ENCODE peak calls at places on chromosomes 3 and 15, in nine cellular contexts. B is CD4-positive, alpha-beta memory T cell; E is brain microvascular endothelial cell; N is neural progenitor cell; S is hepatocyte; V is gastrocnemius medialis; Y is uterus; C is RWPE1; X is testis. A is an unnamed sample.

GRCh38 chr3:181176610-181177009 is 187.1 kb upstream of the DNAJC19 start:
- DNase-seq in B (peak; percentile 11), E (peak; percentile 52), N (peak; percentile 52), S (peak; percentile 77), V (peak; percentile 13), Y (no peak), C (peak; percentile 26), X (peak; percentile 77), A (peak; percentile 60)

GRCh38 chr15:40603935-40604334 is 9.9 kb downstream of the KNL1 start:
- DNase-seq in B (no peak), E (no peak), N (no peak), S (no peak), V (no peak), Y (no peak), C (no peak), X (no peak), A (no peak)

GRCh38 chr3:149603126-149604074 is 54.4 kb downstream of the WWTR1 start:
- DNase-seq in B (no peak), E (peak; percentile 75), N (no peak), S (no peak), V (no peak), Y (no peak), C (peak; percentile 70), X (no peak), A (no peak)

GRCh38 chr3:81105761-81106160 is 655.7 kb downstream of the GBE1 start:
- DNase-seq in B (no peak), E (no peak), N (no peak), S (no peak), V (no peak), Y (no peak), C (no peak), X (no peak), A (no peak)

GRCh38 chr3:167785790-167786189 is 50.3 kb downstream of the SERPINI1 start:
- DNase-seq in B (no peak), E (no peak), N (no peak), S (no peak), V (no peak), Y (no peak), C (no peak), X (no peak), A (no peak)

GRCh38 chr3:83034806-83035703 is 1273.6 kb upstream of the GBE1 start:
- DNase-seq in B (no peak), E (no peak), N (no peak), S (no peak), V (no peak), Y (no peak), C (no peak), X (no peak), A (peak; percentile 21)

GRCh38 chr3:39142067-39142466 is 11.3 kb downstream of the CSRNP1 start:
- DNase-seq in B (no peak), E (no peak), N (no peak), S (no peak), V (no peak), Y (no peak), C (no peak), X (no peak), A (peak; percentile 38)

GRCh38 chr15:88746451-88746850 is 56.8 kb upstream of the ACAN start:
- DNase-seq in B (no peak), E (no peak), N (no peak), S (no peak), V (no peak), Y (no peak), C (no peak), X (no peak), A (no peak)

GRCh38 chr15:91855241-91855640 is 1.7 kb downstream of the SLCO3A1 start:
- DNase-seq in B (no peak), E (no peak), N (no peak), S (no peak), V (no peak), Y (no peak), C (no peak), X (no peak), A (no peak)

GRCh38 chr15:57526615-57527014 is 65.1 kb upstream of the MYZAP start:
- DNase-seq in B (no peak), E (no peak), N (no peak), S (no peak), V (no peak), Y (no peak), C (no peak), X (no peak), A (no peak)

GRCh38 chr3:147099076-147099475 is 307.3 kb downstream of the ZIC4 start:
- DNase-seq in B (no peak), E (no peak), N (no peak), S (no peak), V (no peak), Y (no peak), C (no peak), X (no peak), A (no peak)

GRCh38 chr3:139328356-139328755 is 15.5 kb upstream of the MRPS22 start:
- DNase-seq in B (no peak), E (no peak), N (no peak), S (no peak), V (no peak), Y (no peak), C (no peak), X (no peak), A (no peak)

GRCh38 chr3:140472621-140473020 is 205.2 kb upstream of the TRIM42 start:
- DNase-seq in B (no peak), E (peak; percentile 18), N (no peak), S (no peak), V (no peak), Y (no peak), C (peak; percentile 5), X (no peak), A (no peak)

GRCh38 chr3:124886168-124887051 is 755 bp downstream of the ITGB5 start:
- DNase-seq in B (peak; percentile 20), E (peak; percentile 24), N (peak; percentile 68), S (peak; percentile 84), V (peak; percentile 32), Y (peak; percentile 40), C (peak; percentile 34), X (peak; percentile 52), A (peak; percentile 85)

GRCh38 chr3:171415070-171415469 is 45.1 kb downstream of the TNIK start:
- DNase-seq in B (no peak), E (peak; percentile 68), N (no peak), S (no peak), V (no peak), Y (no peak), C (peak; percentile 67), X (no peak), A (no peak)

GRCh38 chr15:92376109-92376508 is 17.6 kb upstream of the ST8SIA2 start:
- DNase-seq in B (no peak), E (no peak), N (no peak), S (no peak), V (no peak), Y (no peak), C (no peak), X (no peak), A (no peak)

GRCh38 chr3:172627057-172627809 is 83.6 kb downstream of the NCEH1 start:
- DNase-seq in B (no peak), E (no peak), N (no peak), S (no peak), V (no peak), Y (no peak), C (no peak), X (no peak), A (no peak)
- H3K27ac ChIP-seq in B (no peak overlapping the region), E (peak overlapping the region; percentile 50), N (no peak overlapping the region), S (no peak overlapping the region), V (no peak overlapping the region), Y (no peak overlapping the region), C (peak overlapping the region; percentile 81), X (no peak overlapping the region), A (no peak overlapping the region)

DNA sequence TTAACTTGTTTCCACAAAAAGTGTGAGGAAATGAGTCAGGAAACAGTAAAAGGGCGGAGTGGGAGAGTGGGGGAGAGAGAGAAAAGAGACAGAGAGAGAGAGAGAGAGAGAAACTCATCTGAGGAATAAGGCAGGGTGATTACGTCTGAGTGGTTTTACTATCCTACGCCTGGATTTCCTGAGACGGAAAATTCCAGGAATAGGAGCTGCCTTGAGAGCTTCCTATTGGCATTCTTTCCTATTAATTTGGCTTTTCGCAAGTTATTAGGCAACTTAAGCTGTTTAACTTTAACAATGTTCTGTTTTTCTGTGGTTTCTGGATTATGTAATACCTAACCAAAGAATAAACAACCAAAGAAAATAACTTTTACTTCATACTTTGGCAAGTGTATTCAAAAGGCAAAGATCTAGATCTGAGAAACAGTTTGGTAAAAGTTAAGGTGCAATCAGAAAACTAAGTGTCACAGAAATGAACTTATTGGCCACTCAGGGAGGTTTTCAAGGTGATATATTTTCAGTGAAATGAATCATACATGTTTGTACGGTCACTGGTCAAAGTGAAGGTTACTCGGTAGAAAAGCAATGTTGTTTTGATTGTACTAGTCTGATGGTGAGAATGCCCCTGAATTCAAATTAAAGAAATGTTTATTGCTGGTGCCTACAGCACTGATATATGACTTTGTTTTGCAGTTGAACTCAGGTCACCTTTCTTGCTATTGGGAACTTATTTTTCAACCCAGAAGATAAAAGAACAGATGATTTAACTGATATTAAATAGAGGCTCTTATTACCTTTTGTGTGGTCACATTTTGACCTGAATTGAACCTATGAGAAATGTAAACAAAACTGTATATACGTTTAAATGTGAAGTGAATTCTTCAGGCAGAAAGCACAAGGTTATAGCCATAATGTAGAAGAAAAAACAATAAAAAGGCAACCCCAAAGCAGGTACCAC is 39.9 kb upstream of the TNFSF10 start:
- DNase-seq in B (peak; percentile 41), E (peak; percentile 48), N (no peak), S (peak; percentile 60), V (no peak), Y (peak; percentile 77), C (peak; percentile 37), X (no peak), A (no peak)
- H3K27ac ChIP-seq in B (peak overlapping the region; percentile 38), E (peak overlapping the region; percentile 12), N (no peak overlapping the region), S (peak overlapping the region; percentile 75), V (peak overlapping the region; percentile 77), Y (peak overlapping the region; percentile 89), C (peak overlapping the region; percentile 96), X (peak overlapping the region; percentile 73), A (peak overlapping the region; percentile 52)

DNA sequence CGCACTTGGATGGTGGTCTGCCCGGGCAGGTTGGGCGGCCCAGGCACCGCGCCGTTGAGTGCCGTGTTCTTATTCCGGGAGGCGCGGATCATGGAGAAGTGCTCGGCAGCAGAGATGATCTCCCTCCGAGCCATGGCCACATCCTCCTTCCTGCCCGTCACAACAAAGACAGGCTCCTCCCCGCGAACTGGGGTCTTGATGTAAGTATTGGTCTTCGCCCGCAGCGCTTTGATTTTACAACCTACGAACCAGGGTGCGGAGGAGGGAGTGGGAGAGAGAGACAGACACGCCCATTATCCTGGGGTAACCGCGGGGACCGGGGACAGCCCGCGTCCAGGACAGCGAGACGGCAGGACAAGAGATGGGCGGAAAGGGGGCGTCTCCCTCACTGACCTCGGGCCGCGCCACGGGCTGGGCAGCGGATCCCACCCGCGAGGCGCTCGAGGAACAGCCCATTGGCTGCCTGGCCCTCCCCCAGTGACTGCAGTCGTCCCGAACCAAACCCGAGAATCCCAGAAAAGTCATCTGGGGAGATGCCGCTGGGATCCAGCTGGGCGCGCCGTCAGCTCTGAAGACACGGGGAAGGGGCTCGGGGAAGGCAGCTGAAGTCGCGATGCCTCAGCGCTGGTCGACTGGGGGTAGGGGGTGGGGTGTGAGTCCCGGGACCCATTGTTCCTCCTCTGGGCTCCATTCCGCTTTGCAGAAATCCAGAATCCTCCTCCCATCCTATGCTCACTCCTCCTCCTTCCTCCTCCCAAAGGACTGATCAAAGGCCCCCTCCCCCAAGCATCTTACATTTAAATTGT is 1.2 kb downstream of the MEX3B start:
- DNase-seq in B (peak; percentile 31), E (peak; percentile 76), N (peak; percentile 84), S (peak; percentile 73), V (peak; percentile 10), Y (peak; percentile 49), C (peak; percentile 28), X (peak; percentile 95), A (peak; percentile 75)
- H3K27ac ChIP-seq in B (no peak overlapping the region), E (peak overlapping the region; percentile 81), N (peak overlapping the region; percentile 93), S (peak overlapping the region; percentile 95), V (peak overlapping the region; percentile 92), Y (peak overlapping the region; percentile 86), C (peak overlapping the region; percentile 98), X (peak overlapping the region; percentile 97), A (no peak overlapping the region)

GRCh38 chr3:66492672-66493071 is 8.2 kb downstream of the LRIG1 start:
- DNase-seq in B (no peak), E (no peak), N (no peak), S (no peak), V (no peak), Y (no peak), C (no peak), X (no peak), A (no peak)
- H3K27ac ChIP-seq in B (no peak overlapping the region), E (no peak overlapping the region), N (peak overlapping the region; percentile 94), S (no peak overlapping the region), V (peak overlapping the region; percentile 22), Y (no peak overlapping the region), C (no peak overlapping the region), X (no peak overlapping the region), A (no peak overlapping the region)